ENCODE peak calls at places on chromosomes 2 and 18, in six cellular contexts. A is IMR-90, B is thoracic aorta, J is cardiac fibroblast, Z is astrocyte of the spinal cord, F is K562. T is an unnamed sample.

GRCh38 chr2:238133499-238134392 is 4.7 kb upstream of the KLHL30 start:
- DNase-seq in A (no peak), B (no peak), F (no peak), J (no peak), Z (no peak), T (no peak)

GRCh38 chr2:165857881-165858280 is 63.8 kb upstream of the GALNT3 start:
- DNase-seq in F (no peak), A (peak), J (peak), Z (peak), B (no peak), T (no peak)

GRCh38 chr18:61596296-61596695 is 263.1 kb downstream of the CDH20 start:
- DNase-seq in J (peak), A (peak), F (no peak), B (no peak), Z (no peak), T (no peak)

GRCh38 chr2:155377178-155377780 is 678.8 kb downstream of the KCNJ3 start:
- DNase-seq in F (no peak), B (no peak), J (peak), A (peak), Z (peak), T (no peak)

GRCh38 chr18:26655010-26655613 is 106.8 kb upstream of the KCTD1 start:
- DNase-seq in J (peak), Z (peak), A (no peak), F (no peak), B (no peak), T (no peak)

GRCh38 chr2:241617431-241618154 is 19.4 kb downstream of the THAP4 start:
- DNase-seq in B (no peak), J (peak), Z (peak), F (no peak), A (no peak), T (no peak)

GRCh38 chr18:8849696-8850095 is 144.3 kb downstream of the MTCL1 start:
- DNase-seq in J (no peak), B (no peak), F (no peak), A (peak), Z (no peak), T (no peak)

GRCh38 chr18:70288851-70289328 is at the start of gene SOCS6:
- DNase-seq in B (no peak), Z (peak), A (peak), J (peak), F (peak), T (peak)

GRCh38 chr2:38648107-38648761 is 17.7 kb upstream of the GALM start:
- DNase-seq in B (no peak), A (peak), Z (no peak), F (no peak), J (peak), T (no peak)

GRCh38 chr2:119426396-119426675 is 5.3 kb upstream of the TMEM37 start:
- DNase-seq in A (no peak), F (no peak), B (no peak), Z (no peak), J (no peak), T (no peak)

GRCh38 chr2:191675807-191676667 is 1.9 kb upstream of the NABP1 start:
- DNase-seq in J (no peak), F (no peak), B (no peak), Z (no peak), A (no peak), T (no peak)

GRCh38 chr2:7604456-7604855 is 687.2 kb downstream of the RNF144A start:
- DNase-seq in Z (no peak), A (no peak), J (no peak), B (no peak), F (no peak), T (no peak)

GRCh38 chr2:122203523-122203922 is 448.1 kb downstream of the TSN start:
- DNase-seq in J (peak), B (no peak), A (peak), Z (peak), F (no peak), T (no peak)

GRCh38 chr18:8938817-8939216 is 163.7 kb upstream of the NDUFV2 start:
- DNase-seq in B (no peak), A (peak), Z (no peak), J (peak), F (no peak), T (no peak)

GRCh38 chr2:66578067-66578852 is 143.3 kb downstream of the MEIS1 start:
- DNase-seq in J (no peak), B (no peak), F (no peak), A (peak), Z (peak), T (peak)

GRCh38 chr18:40035951-40036350 is 1919.1 kb upstream of the PIK3C3 start:
- DNase-seq in J (no peak), B (no peak), A (no peak), F (no peak), Z (no peak), T (no peak)

GRCh38 chr2:178514664-178515063 is 34.4 kb downstream of the PLEKHA3 start:
- DNase-seq in B (no peak), Z (peak), A (peak), F (no peak), J (peak), T (no peak)

GRCh38 chr2:30225131-30225762 is 6.1 kb upstream of the LBH start:
- DNase-seq in F (no peak), Z (peak), A (peak), J (peak), B (no peak), T (no peak)

GRCh38 chr2:15995603-15996002 is 55.3 kb downstream of the MYCN start:
- DNase-seq in Z (no peak), A (no peak), B (no peak), J (no peak), F (no peak), T (no peak)

GRCh38 chr2:97706708-97707345 is 6.5 kb upstream of the ZAP70 start:
- DNase-seq in B (no peak), Z (no peak), F (no peak), A (no peak), J (no peak), T (no peak)

GRCh38 chr2:8534729-8535397 is 147.0 kb upstream of the ID2 start:
- DNase-seq in F (peak), B (no peak), Z (peak), J (no peak), A (peak), T (no peak)

GRCh38 chr2:100818606-100819364 is 1.2 kb upstream of the NPAS2 start:
- DNase-seq in F (no peak), J (peak), A (peak), Z (peak), B (peak), T (peak)

GRCh38 chr2:201559067-201559710 is 84.1 kb downstream of the TMEM237 start:
- DNase-seq in F (no peak), Z (no peak), B (no peak), A (no peak), J (no peak), T (no peak)

GRCh38 chr18:8348051-8348450 is 261.2 kb upstream of the RAB12 start:
- DNase-seq in F (no peak), J (no peak), A (no peak), B (no peak), Z (no peak), T (no peak)

GRCh38 chr2:74428675-74429074 is 7.1 kb downstream of the WDR54 start:
- DNase-seq in Z (no peak), A (no peak), J (no peak), B (no peak), F (no peak), T (no peak)

GRCh38 chr2:133641497-133641896 is 73.2 kb upstream of the NCKAP5 start:
- DNase-seq in B (no peak), A (peak), F (no peak), J (peak), Z (no peak), T (no peak)

GRCh38 chr2:191678437-191679110 is 638 bp downstream of the NABP1 start:
- DNase-seq in F (peak), Z (no peak), J (peak), A (no peak), B (peak), T (peak)

GRCh38 chr18:44625367-44625766 is 55.3 kb upstream of the SETBP1 start:
- DNase-seq in F (no peak), J (no peak), B (no peak), A (no peak), Z (no peak), T (no peak)

GRCh38 chr2:191333911-191334357 is 88.7 kb downstream of the MYO1B start:
- DNase-seq in F (no peak), J (peak), A (peak), Z (peak), B (peak), T (no peak)

GRCh38 chr18:12307871-12308385 is at the start of gene TUBB6:
- DNase-seq in A (peak), B (no peak), F (peak), J (peak), Z (peak), T (peak)

GRCh38 chr2:240836781-240837467 is 16.9 kb upstream of the KIF1A start:
- DNase-seq in Z (peak), A (peak), F (no peak), J (peak), B (no peak), T (no peak)

GRCh38 chr18:78765142-78765541 is 214.5 kb upstream of the SALL3 start:
- DNase-seq in B (no peak), F (no peak), J (no peak), A (no peak), Z (no peak), T (no peak)

GRCh38 chr2:43818761-43819160 is 19.9 kb downstream of the ABCG5 start:
- DNase-seq in J (peak), A (peak), F (peak), B (no peak), Z (peak), T (no peak)

GRCh38 chr2:102488063-102488462 is 15.0 kb downstream of the SLC9A4 start:
- DNase-seq in A (peak), F (no peak), J (peak), Z (peak), B (no peak), T (no peak)

GRCh38 chr18:58831610-58832009 is 33.1 kb upstream of the ZNF532 start:
- DNase-seq in Z (peak), A (peak), F (no peak), B (no peak), J (peak), T (no peak)

GRCh38 chr2:39881948-39882347 is 102.9 kb upstream of the THUMPD2 start:
- DNase-seq in J (no peak), Z (no peak), B (no peak), A (no peak), F (no peak), T (no peak)

GRCh38 chr2:131148426-131148825 is 43.3 kb downstream of the PLEKHB2 start:
- DNase-seq in J (no peak), F (no peak), Z (no peak), A (no peak), B (no peak), T (no peak)

GRCh38 chr2:18626256-18626668 is 36.9 kb upstream of the NT5C1B start:
- DNase-seq in F (no peak), A (peak), Z (peak), B (no peak), J (peak), T (no peak)
- TF ChIP-seq CTCF in F (no peak), A (no peak), Z (no peak), B (no peak), J (no peak), T (no peak)

GRCh38 chr2:184549153-184549552 is 49.2 kb upstream of the ZNF804A start:
- DNase-seq in F (no peak), A (no peak), B (no peak), J (no peak), Z (no peak), T (no peak)
- TF ChIP-seq CTCF in F (no peak), A (no peak), B (no peak), J (no peak), Z (no peak), T (no peak)

DNA sequence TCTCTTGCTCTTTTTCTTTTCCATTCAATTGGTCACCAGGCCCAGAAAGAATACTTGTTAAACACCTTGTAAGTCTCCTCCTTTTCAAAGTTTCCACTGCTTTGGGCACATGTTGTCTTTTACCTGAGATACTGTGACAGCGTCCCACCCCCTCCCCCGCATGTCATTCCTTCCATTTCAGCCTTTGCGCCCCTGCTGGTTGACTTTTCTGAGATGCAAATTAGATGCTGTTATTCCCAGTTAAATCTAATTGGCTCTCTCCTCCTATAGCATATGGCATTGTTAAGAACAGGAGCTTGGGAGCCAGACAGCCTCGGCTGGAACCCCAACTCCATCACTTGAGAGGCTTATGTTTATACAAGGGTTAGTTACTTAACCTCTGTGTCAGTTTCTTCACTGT is 80.3 kb upstream of the GAREM1 start:
- DNase-seq in J (no peak), Z (no peak), F (peak), B (no peak), A (no peak), T (no peak)
- TF ChIP-seq CTCF in J (peak), Z (peak), F (no peak), B (no peak), A (no peak), T (no peak)

DNA sequence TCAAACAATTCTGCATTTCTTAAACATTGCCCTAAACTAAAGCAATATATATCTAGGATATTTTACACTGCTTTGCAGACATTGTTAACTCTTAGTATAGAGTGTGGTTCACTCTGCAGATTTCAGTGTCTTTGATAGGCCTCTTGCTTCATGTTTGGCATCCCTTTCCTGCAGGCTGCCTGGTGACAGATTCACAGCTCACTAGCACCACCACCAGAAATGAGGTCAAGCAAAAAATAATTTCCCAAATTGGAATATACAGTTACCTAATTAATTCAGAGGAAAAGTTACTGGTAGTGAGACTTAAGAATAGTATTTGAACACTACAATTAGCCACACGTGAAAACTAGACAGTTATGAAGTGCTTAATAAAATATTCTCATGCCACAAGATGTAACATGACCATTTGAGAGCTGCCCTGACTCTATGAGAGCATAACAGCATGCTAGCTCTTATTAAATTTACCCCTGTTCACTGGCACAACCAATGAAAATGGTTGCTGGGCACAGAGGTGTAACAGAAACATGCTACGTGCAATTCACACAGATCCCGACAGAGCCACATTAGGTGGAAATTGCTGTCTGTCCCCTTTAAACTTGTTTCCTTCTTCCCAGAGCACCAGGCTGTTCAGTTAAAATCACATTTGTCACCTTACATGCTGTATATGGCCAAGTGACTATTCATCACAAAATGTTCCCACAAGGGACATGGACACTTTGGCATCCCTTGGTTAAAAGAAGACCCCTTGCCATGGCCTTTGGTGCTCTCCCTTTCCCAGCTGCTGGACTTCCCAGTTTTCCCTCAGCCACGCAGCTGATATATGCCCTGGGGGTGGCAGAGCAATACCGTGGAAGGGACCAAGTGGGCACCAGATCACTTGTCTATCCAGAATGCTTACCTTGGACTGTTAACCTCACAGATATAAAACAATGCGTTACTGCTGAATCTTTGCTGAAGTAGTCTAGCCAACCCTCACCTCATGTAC is 35.7 kb downstream of the PAIP2B start:
- DNase-seq in B (no peak), A (peak), F (no peak), J (peak), Z (peak), T (no peak)
- TF ChIP-seq CTCF in B (no peak), A (peak), F (peak), J (peak), Z (peak), T (no peak)

DNA sequence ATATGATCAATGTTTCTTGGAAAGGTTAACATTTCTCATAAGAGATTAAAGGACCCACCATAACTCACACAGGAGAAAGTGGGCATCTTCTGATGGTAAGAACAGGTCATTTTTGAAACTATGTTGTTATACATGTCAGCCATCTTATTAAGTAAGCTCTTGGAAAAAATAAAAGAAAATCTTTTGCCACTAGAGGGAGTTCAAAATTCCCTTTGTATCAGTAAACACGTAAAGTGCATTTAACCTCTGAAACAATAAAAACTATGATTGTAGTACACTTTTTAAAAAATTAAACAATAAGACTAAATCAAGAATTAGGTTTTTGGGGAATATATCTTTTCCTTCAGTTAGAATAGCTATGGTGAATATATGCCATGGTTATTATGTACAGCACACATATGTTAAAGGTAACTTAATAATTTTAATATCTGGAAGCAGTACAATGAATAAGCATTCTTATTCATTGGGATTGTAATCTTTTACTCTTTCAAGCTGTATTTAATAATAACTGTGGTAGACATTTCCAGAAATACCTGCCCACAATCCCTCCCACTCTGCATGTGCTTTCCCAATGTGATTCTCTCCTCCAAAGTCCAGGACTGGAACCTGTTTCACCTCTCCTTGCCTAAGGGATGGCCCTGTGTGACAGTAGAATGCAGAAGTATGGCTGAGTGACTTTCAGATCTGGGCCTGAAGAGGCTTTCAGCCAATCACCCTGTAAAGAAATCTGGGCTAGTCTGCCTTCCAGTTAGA is 64.2 kb downstream of the RBMS1 start:
- DNase-seq in A (peak), Z (peak), B (no peak), F (peak), J (peak), T (no peak)
- TF ChIP-seq CTCF in A (peak), Z (peak), B (peak), F (no peak), J (peak), T (peak)

T was measured in mesothelial cell of epicardium.